ENCODE peak calls at places on chromosomes 16 and 17, in eight cellular contexts. X is astrocyte, M is endothelial cell of umbilical vein, Y is H9, F is fibroblast of lung, E is IMR-90, I is DND-41, L is HCT116. D is an unnamed sample.

GRCh38 chr17:80003969-80004368 is 31.7 kb downstream of the TBC1D16 start:
- DNase-seq in X (no peak), M (no peak), Y (no peak), F (no peak), E (no peak), I (no peak), L (no peak), D (no peak)

GRCh38 chr17:48570325-48571023 is 7.7 kb downstream of the HOXB4 start:
- DNase-seq in X (no peak), M (peak), Y (peak), F (peak), E (peak), I (no peak), L (no peak), D (no peak)

GRCh38 chr17:19004601-19005441 is at the start of gene FAM83G:
- DNase-seq in X (peak), M (peak), Y (peak), F (peak), E (peak), I (no peak), L (peak), D (no peak)

GRCh38 chr16:11224894-11225676 is 30.9 kb downstream of the SOCS1 start:
- DNase-seq in X (no peak), M (no peak), Y (no peak), F (no peak), E (peak), I (peak), L (no peak), D (no peak)

GRCh38 chr17:56798916-56799315 is 34.8 kb downstream of the C17orf67 start:
- DNase-seq in X (peak), M (no peak), Y (peak), F (no peak), E (no peak), I (no peak), L (no peak), D (no peak)

GRCh38 chr17:19830061-19830460 is 37.7 kb downstream of the ULK2 start:
- DNase-seq in X (no peak), M (no peak), Y (no peak), F (no peak), E (no peak), I (no peak), L (no peak), D (no peak)

GRCh38 chr17:78915872-78916632 is 9.1 kb downstream of the TIMP2 start:
- DNase-seq in X (peak), M (peak), Y (no peak), F (peak), E (no peak), I (no peak), L (peak), D (no peak)

GRCh38 chr16:27066655-27067054 is at the start of gene C16orf82:
- DNase-seq in X (no peak), M (no peak), Y (no peak), F (no peak), E (no peak), I (no peak), L (no peak), D (no peak)

GRCh38 chr17:16328997-16329396 is 24.3 kb downstream of the CENPV start:
- DNase-seq in X (no peak), M (peak), Y (no peak), F (no peak), E (no peak), I (no peak), L (no peak), D (no peak)

GRCh38 chr17:38351412-38352222 is at the start of gene SOCS7:
- DNase-seq in X (peak), M (peak), Y (peak), F (peak), E (peak), I (peak), L (peak), D (peak)

GRCh38 chr17:47705536-47706481 is 11.8 kb downstream of the TBKBP1 start:
- DNase-seq in X (no peak), M (no peak), Y (no peak), F (no peak), E (no peak), I (no peak), L (no peak), D (no peak)

GRCh38 chr17:9306086-9306485 is 269.5 kb downstream of the STX8 start:
- DNase-seq in X (peak), M (no peak), Y (no peak), F (no peak), E (peak), I (no peak), L (no peak), D (no peak)

GRCh38 chr17:60102632-60103047 is 23.9 kb upstream of the HEATR6 start:
- DNase-seq in X (peak), M (peak), Y (no peak), F (peak), E (peak), I (no peak), L (no peak), D (peak)

GRCh38 chr16:19972111-19972510 is 87.5 kb upstream of the GPRC5B start:
- DNase-seq in X (no peak), M (no peak), Y (no peak), F (no peak), E (no peak), I (no peak), L (no peak), D (no peak)

GRCh38 chr17:65198653-65199382 is 61.6 kb downstream of the RGS9 start:
- DNase-seq in X (peak), M (peak), Y (no peak), F (peak), E (peak), I (peak), L (peak), D (no peak)

GRCh38 chr16:12067714-12068401 is 91.3 kb downstream of the SNX29 start:
- DNase-seq in X (peak), M (peak), Y (peak), F (peak), E (peak), I (peak), L (peak), D (peak)

GRCh38 chr16:78240459-78241222 is 141.2 kb downstream of the WWOX start:
- DNase-seq in X (no peak), M (no peak), Y (no peak), F (no peak), E (no peak), I (no peak), L (no peak), D (no peak)

GRCh38 chr17:40566027-40566426 is 755 bp upstream of the CCR7 start:
- DNase-seq in X (no peak), M (no peak), Y (no peak), F (no peak), E (no peak), I (no peak), L (no peak), D (no peak)

GRCh38 chr16:81765111-81765919 is 13.8 kb upstream of the PLCG2 start:
- DNase-seq in X (no peak), M (no peak), Y (peak), F (no peak), E (no peak), I (no peak), L (no peak), D (no peak)

GRCh38 chr16:11875721-11876120 is 24.4 kb upstream of the RSL1D1 start:
- DNase-seq in X (no peak), M (no peak), Y (no peak), F (no peak), E (no peak), I (no peak), L (no peak), D (no peak)

GRCh38 chr16:3988824-3989223 is 108.3 kb upstream of the CREBBP start:
- DNase-seq in X (no peak), M (no peak), Y (no peak), F (no peak), E (no peak), I (no peak), L (no peak), D (no peak)

GRCh38 chr16:5025171-5025632 is 8.5 kb downstream of the NAGPA start:
- DNase-seq in X (no peak), M (peak), Y (peak), F (no peak), E (no peak), I (no peak), L (no peak), D (no peak)

GRCh38 chr17:78787444-78787843 is 5.4 kb upstream of the CYTH1 start:
- DNase-seq in X (no peak), M (no peak), Y (no peak), F (no peak), E (no peak), I (no peak), L (no peak), D (peak)

GRCh38 chr17:77140878-77141767 is at the start of gene SEC14L1:
- DNase-seq in X (no peak), M (no peak), Y (peak), F (no peak), E (no peak), I (peak), L (no peak), D (no peak)

GRCh38 chr16:19281246-19281645 is 4.3 kb upstream of the CLEC19A start:
- DNase-seq in X (no peak), M (no peak), Y (no peak), F (no peak), E (no peak), I (no peak), L (no peak), D (no peak)

GRCh38 chr16:67235816-67236547 is 9.1 kb downstream of the TMEM208 start:
- DNase-seq in X (no peak), M (no peak), Y (peak), F (no peak), E (no peak), I (peak), L (no peak), D (no peak)

GRCh38 chr17:2796164-2797140 is at the start of gene RAP1GAP2:
- DNase-seq in X (no peak), M (no peak), Y (no peak), F (no peak), E (no peak), I (peak), L (no peak), D (no peak)

GRCh38 chr17:1904273-1905052 is 74.7 kb downstream of the RPA1 start:
- DNase-seq in X (no peak), M (no peak), Y (no peak), F (no peak), E (no peak), I (no peak), L (no peak), D (no peak)

GRCh38 chr17:50682441-50682840 is 25.3 kb downstream of the ANKRD40 start:
- DNase-seq in X (no peak), M (no peak), Y (no peak), F (no peak), E (no peak), I (no peak), L (no peak), D (no peak)

GRCh38 chr17:78664476-78665384 is 87.5 kb upstream of the DNAH17 start:
- DNase-seq in X (no peak), M (peak), Y (no peak), F (peak), E (peak), I (no peak), L (no peak), D (no peak)

GRCh38 chr16:31474173-31474714 is 2.3 kb downstream of the TGFB1I1 start:
- DNase-seq in X (peak), M (no peak), Y (no peak), F (peak), E (peak), I (no peak), L (no peak), D (no peak)

GRCh38 chr16:27449434-27450188 is 47.6 kb downstream of the IL21R start:
- DNase-seq in X (no peak), M (no peak), Y (no peak), F (no peak), E (no peak), I (no peak), L (no peak), D (no peak)

GRCh38 chr16:496097-496886 is 31.2 kb upstream of the CAPN15 start:
- DNase-seq in X (no peak), M (peak), Y (no peak), F (no peak), E (no peak), I (no peak), L (no peak), D (no peak)

GRCh38 chr17:38512473-38513058 is 84.3 kb downstream of the ARHGAP23 start:
- DNase-seq in X (no peak), M (no peak), Y (no peak), F (no peak), E (no peak), I (no peak), L (no peak), D (no peak)

GRCh38 chr17:79466562-79467350 is 144.1 kb downstream of the RBFOX3 start:
- DNase-seq in X (no peak), M (no peak), Y (no peak), F (no peak), E (no peak), I (no peak), L (no peak), D (no peak)

GRCh38 chr17:57869599-57870282 is 19.9 kb upstream of the MRPS23 start:
- DNase-seq in X (peak), M (no peak), Y (peak), F (peak), E (peak), I (no peak), L (no peak), D (no peak)

GRCh38 chr16:81624718-81625543 is 154.2 kb upstream of the PLCG2 start:
- DNase-seq in X (no peak), M (peak), Y (no peak), F (no peak), E (no peak), I (no peak), L (no peak), D (peak)

GRCh38 chr17:72071330-72071729 is 49.5 kb upstream of the SOX9 start:
- DNase-seq in X (no peak), M (no peak), Y (no peak), F (no peak), E (no peak), I (no peak), L (no peak), D (no peak)

GRCh38 chr16:81485824-81486554 is 41.4 kb downstream of the CMIP start:
- DNase-seq in X (peak), M (peak), Y (no peak), F (no peak), E (no peak), I (no peak), L (peak), D (no peak)

GRCh38 chr16:47852991-47853390 is 302.8 kb downstream of the ABCC12 start:
- DNase-seq in X (no peak), M (no peak), Y (no peak), F (no peak), E (no peak), I (no peak), L (no peak), D (no peak)

GRCh38 chr16:47851026-47851610 is 304.7 kb downstream of the ABCC12 start:
- DNase-seq in X (no peak), M (no peak), Y (no peak), F (no peak), E (no peak), I (no peak), L (no peak), D (no peak)

GRCh38 chr16:47849736-47850135 is 306.1 kb downstream of the ABCC12 start:
- DNase-seq in X (no peak), M (no peak), Y (no peak), F (no peak), E (no peak), I (no peak), L (no peak), D (no peak)

GRCh38 chr16:47848481-47849109 is 307.2 kb downstream of the ABCC12 start:
- DNase-seq in X (peak), M (no peak), Y (no peak), F (peak), E (peak), I (no peak), L (no peak), D (peak)

GRCh38 chr16:47847220-47847970 is 308.4 kb downstream of the ABCC12 start:
- DNase-seq in X (peak), M (no peak), Y (no peak), F (peak), E (peak), I (no peak), L (no peak), D (peak)
- H3K27ac ChIP-seq in X (peak), M (no peak), Y (no peak), F (no peak), E (no peak), I (no peak), L (no peak), D (peak)

GRCh38 chr17:31388351-31388750 is 3.1 kb upstream of the RAB11FIP4 start:
- DNase-seq in X (no peak), M (no peak), Y (no peak), F (no peak), E (no peak), I (no peak), L (no peak), D (no peak)

GRCh38 chr17:31388770-31389672 is 2.5 kb upstream of the RAB11FIP4 start:
- DNase-seq in X (no peak), M (peak), Y (peak), F (peak), E (no peak), I (peak), L (no peak), D (no peak)

GRCh38 chr17:31390426-31390747 is 1.1 kb upstream of the RAB11FIP4 start:
- DNase-seq in X (no peak), M (no peak), Y (no peak), F (no peak), E (no peak), I (no peak), L (no peak), D (no peak)

GRCh38 chr17:31390748-31391495 is 553 bp upstream of the RAB11FIP4 start:
- DNase-seq in X (no peak), M (no peak), Y (peak), F (no peak), E (no peak), I (no peak), L (no peak), D (no peak)

GRCh38 chr17:31389673-31390381 is 1.6 kb upstream of the RAB11FIP4 start:
- DNase-seq in X (no peak), M (no peak), Y (peak), F (no peak), E (no peak), I (no peak), L (no peak), D (no peak)
- TF ChIP-seq CTCF in X (no peak), M (no peak), Y (peak), F (no peak), E (no peak), I (no peak), L (no peak), D (no peak)

DNA sequence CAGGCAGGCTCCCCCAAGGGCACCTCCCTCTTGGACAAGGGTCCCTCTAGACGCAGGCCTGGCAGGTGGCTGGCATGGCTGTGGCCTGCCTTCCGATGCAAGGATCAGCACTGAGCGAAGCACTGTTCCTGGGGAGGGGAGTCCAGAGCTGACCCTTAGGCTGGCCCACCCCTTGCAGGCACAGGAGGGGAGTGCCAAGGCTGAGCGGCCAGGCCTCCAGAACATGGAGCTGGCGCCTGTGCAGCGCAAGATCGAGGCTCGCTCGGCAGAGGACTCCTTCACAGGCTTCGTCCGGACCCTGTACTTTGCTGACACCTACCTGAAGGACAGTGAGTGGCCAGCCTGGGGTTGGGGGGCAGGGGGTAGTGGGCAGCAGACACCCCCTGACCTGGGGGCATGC is 16.8 kb upstream of the MYO15B start:
- DNase-seq in X (no peak), M (no peak), Y (no peak), F (no peak), E (no peak), I (no peak), L (no peak), D (no peak)
- H2AFZ ChIP-seq in X (no peak), M (no peak), Y (no peak), F (no peak), E (no peak), I (no peak), L (no peak), D (no peak)

GRCh38 chr17:74340470-74341023 is 14.5 kb downstream of the KIF19 start:
- DNase-seq in X (no peak), M (no peak), Y (no peak), F (no peak), E (no peak), I (no peak), L (no peak), D (no peak)

GRCh38 chr17:74343121-74343520 is 17.1 kb downstream of the KIF19 start:
- DNase-seq in X (no peak), M (no peak), Y (no peak), F (no peak), E (no peak), I (no peak), L (no peak), D (no peak)

GRCh38 chr17:74336307-74336706 is 10.3 kb downstream of the KIF19 start:
- DNase-seq in X (no peak), M (no peak), Y (no peak), F (no peak), E (no peak), I (no peak), L (no peak), D (no peak)

GRCh38 chr17:74337834-74338500 is 11.9 kb downstream of the KIF19 start:
- DNase-seq in X (no peak), M (no peak), Y (no peak), F (no peak), E (no peak), I (no peak), L (no peak), D (no peak)

DNA sequence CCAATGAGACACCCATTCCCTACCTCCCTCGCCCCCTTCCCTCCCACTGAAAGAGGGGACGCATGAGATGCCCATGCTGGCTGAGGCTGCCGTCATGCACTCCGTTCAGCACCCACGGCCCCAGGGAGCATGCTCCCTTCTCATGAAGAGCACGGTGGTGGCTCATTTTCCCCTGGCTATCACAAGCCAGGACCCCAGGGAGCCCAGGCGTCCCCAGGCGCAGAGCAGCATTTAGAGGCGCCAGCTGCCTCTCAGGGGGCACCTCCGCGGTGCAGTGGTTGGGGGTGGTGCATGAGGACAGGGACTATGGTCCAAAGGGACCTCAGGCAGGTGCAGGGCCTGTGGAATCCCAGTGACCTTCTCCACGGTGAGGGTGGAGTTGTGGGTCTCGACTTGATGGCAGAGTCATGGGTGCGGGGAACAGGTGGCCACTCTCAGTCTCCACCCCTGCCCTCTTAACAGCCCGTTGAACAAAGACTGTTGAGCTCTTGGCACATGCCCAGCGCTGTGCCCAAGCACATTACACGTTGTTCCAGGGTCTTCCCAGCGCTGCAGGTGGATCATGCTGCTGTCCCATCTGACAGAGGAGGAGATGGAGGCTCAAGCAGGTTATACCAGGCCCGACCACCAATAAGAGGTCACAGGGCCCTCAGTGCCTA is 13.6 kb downstream of the KIF19 start:
- DNase-seq in X (no peak), M (no peak), Y (no peak), F (no peak), E (no peak), I (no peak), L (no peak), D (no peak)
- H3K27ac ChIP-seq in X (no peak), M (no peak), Y (no peak), F (no peak), E (no peak), I (no peak), L (no peak), D (no peak)

DNA sequence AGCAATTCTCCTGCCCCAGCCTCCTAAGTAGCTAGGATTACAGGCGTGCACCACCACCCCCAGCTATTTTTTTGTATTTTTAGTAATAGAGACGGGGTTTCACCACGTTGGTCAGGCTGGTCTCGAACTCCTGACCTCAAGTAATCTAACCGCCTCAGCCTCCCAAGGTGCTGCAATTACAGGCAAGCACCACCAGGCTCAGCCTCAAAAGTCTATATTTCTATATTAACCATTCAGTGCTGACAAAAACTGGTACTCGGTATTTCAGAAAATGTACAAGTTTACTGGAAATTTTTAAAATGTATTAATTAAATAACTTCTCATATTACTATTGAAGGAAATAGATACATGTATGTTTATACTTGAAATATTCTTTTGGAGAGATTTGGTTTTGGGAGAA is 1.4 kb upstream of the HEXD start:
- DNase-seq in X (no peak), M (no peak), Y (no peak), F (no peak), E (no peak), I (no peak), L (no peak), D (no peak)
- TF ChIP-seq CTCF in X (no peak), M (no peak), Y (peak), F (no peak), E (no peak), I (peak), L (peak), D (no peak)

D was measured in keratinocyte.